ENCODE peak calls at places on chromosome 2, in four cellular contexts. One of them, this sample, is unnamed.

GRCh38 chr2:230328155-230328458 is 1.1 kb downstream of the SP140L start:
- DNase-seq in neural crest cell: no peak
- DNase-seq in GM13977: no peak
- DNase-seq in CD8-positive, alpha-beta T cell: no peak
- DNase-seq in this sample: no peak

GRCh38 chr2:238100821-238101771 is 956 bp downstream of the ESPNL start:
- DNase-seq in neural crest cell: no peak
- DNase-seq in CD8-positive, alpha-beta T cell: no peak
- DNase-seq in GM13977: no peak
- DNase-seq in this sample: no peak

GRCh38 chr2:134845719-134846118 is 7.3 kb downstream of the ACMSD start:
- DNase-seq in GM13977: no peak
- DNase-seq in CD8-positive, alpha-beta T cell: no peak
- DNase-seq in neural crest cell: no peak
- DNase-seq in this sample: peak

GRCh38 chr2:241036397-241036963 is 38.1 kb downstream of the SNED1 start:
- DNase-seq in GM13977: peak
- DNase-seq in neural crest cell: no peak
- DNase-seq in CD8-positive, alpha-beta T cell: peak
- DNase-seq in this sample: peak

GRCh38 chr2:207662203-207662602 is 37.0 kb upstream of the METTL21A start:
- DNase-seq in GM13977: peak
- DNase-seq in neural crest cell: no peak
- DNase-seq in CD8-positive, alpha-beta T cell: no peak
- DNase-seq in this sample: no peak

GRCh38 chr2:15939556-15939853 is 845 bp upstream of the MYCN start:
- DNase-seq in neural crest cell: no peak
- DNase-seq in GM13977: peak
- DNase-seq in CD8-positive, alpha-beta T cell: no peak
- DNase-seq in this sample: no peak

GRCh38 chr2:217761645-217762277 is 241.0 kb downstream of the TNS1 start:
- DNase-seq in neural crest cell: no peak
- DNase-seq in GM13977: no peak
- DNase-seq in CD8-positive, alpha-beta T cell: no peak
- DNase-seq in this sample: no peak

GRCh38 chr2:203853271-203853670 is 14.3 kb upstream of the CTLA4 start:
- DNase-seq in GM13977: no peak
- DNase-seq in CD8-positive, alpha-beta T cell: no peak
- DNase-seq in neural crest cell: no peak
- DNase-seq in this sample: no peak

GRCh38 chr2:130819226-130819914 is 17.3 kb upstream of the ARHGEF4 start:
- DNase-seq in CD8-positive, alpha-beta T cell: no peak
- DNase-seq in GM13977: no peak
- DNase-seq in neural crest cell: no peak
- DNase-seq in this sample: no peak

GRCh38 chr2:12717988-12718661 is 1.4 kb downstream of the TRIB2 start:
- DNase-seq in GM13977: peak
- DNase-seq in neural crest cell: peak
- DNase-seq in CD8-positive, alpha-beta T cell: peak
- DNase-seq in this sample: peak

GRCh38 chr2:11938196-11938595 is 191.8 kb downstream of the LPIN1 start:
- DNase-seq in CD8-positive, alpha-beta T cell: no peak
- DNase-seq in GM13977: no peak
- DNase-seq in neural crest cell: no peak
- DNase-seq in this sample: peak

GRCh38 chr2:238339814-238340213 is 19.5 kb downstream of the TRAF3IP1 start:
- DNase-seq in neural crest cell: no peak
- DNase-seq in GM13977: no peak
- DNase-seq in CD8-positive, alpha-beta T cell: no peak
- DNase-seq in this sample: peak

GRCh38 chr2:191453756-191454155 is 208.6 kb downstream of the MYO1B start:
- DNase-seq in GM13977: no peak
- DNase-seq in neural crest cell: no peak
- DNase-seq in CD8-positive, alpha-beta T cell: no peak
- DNase-seq in this sample: no peak

GRCh38 chr2:230067990-230068657 is 600 bp downstream of the SLC16A14 start:
- DNase-seq in neural crest cell: peak
- DNase-seq in GM13977: peak
- DNase-seq in CD8-positive, alpha-beta T cell: peak
- DNase-seq in this sample: peak

GRCh38 chr2:20635698-20636584 is 15.0 kb downstream of the HS1BP3 start:
- DNase-seq in CD8-positive, alpha-beta T cell: peak
- DNase-seq in GM13977: peak
- DNase-seq in neural crest cell: peak
- DNase-seq in this sample: peak

GRCh38 chr2:64349143-64349530 is 104.8 kb upstream of the LGALSL start:
- DNase-seq in CD8-positive, alpha-beta T cell: no peak
- DNase-seq in GM13977: no peak
- DNase-seq in neural crest cell: no peak
- DNase-seq in this sample: no peak

GRCh38 chr2:10389596-10389995 is 58.5 kb downstream of the ODC1 start:
- DNase-seq in CD8-positive, alpha-beta T cell: no peak
- DNase-seq in neural crest cell: no peak
- DNase-seq in GM13977: no peak
- DNase-seq in this sample: peak

GRCh38 chr2:915979-916378 is 34.7 kb upstream of the SNTG2 start:
- DNase-seq in GM13977: no peak
- DNase-seq in CD8-positive, alpha-beta T cell: no peak
- DNase-seq in neural crest cell: no peak
- DNase-seq in this sample: no peak

GRCh38 chr2:133599813-133600212 is 31.6 kb upstream of the NCKAP5 start:
- DNase-seq in GM13977: no peak
- DNase-seq in neural crest cell: no peak
- DNase-seq in CD8-positive, alpha-beta T cell: no peak
- DNase-seq in this sample: no peak

GRCh38 chr2:163812926-163813520 is 77.2 kb upstream of the FIGN start:
- DNase-seq in CD8-positive, alpha-beta T cell: no peak
- DNase-seq in GM13977: no peak
- DNase-seq in neural crest cell: no peak
- DNase-seq in this sample: no peak

GRCh38 chr2:62137431-62137830 is 58.5 kb upstream of the B3GNT2 start:
- DNase-seq in GM13977: no peak
- DNase-seq in CD8-positive, alpha-beta T cell: no peak
- DNase-seq in neural crest cell: no peak
- DNase-seq in this sample: no peak

GRCh38 chr2:128501022-128501690 is 182.5 kb upstream of the HS6ST1 start:
- DNase-seq in neural crest cell: no peak
- DNase-seq in CD8-positive, alpha-beta T cell: no peak
- DNase-seq in GM13977: no peak
- DNase-seq in this sample: no peak

GRCh38 chr2:206798009-206798408 is 32.6 kb downstream of the FASTKD2 start:
- DNase-seq in neural crest cell: no peak
- DNase-seq in CD8-positive, alpha-beta T cell: no peak
- DNase-seq in GM13977: no peak
- DNase-seq in this sample: no peak

GRCh38 chr2:45889053-45889452 is 237.6 kb downstream of the PRKCE start:
- DNase-seq in neural crest cell: no peak
- DNase-seq in GM13977: peak
- DNase-seq in CD8-positive, alpha-beta T cell: peak
- DNase-seq in this sample: no peak

GRCh38 chr2:26473796-26474195 is 4.1 kb downstream of the OTOF start:
- DNase-seq in GM13977: no peak
- DNase-seq in neural crest cell: no peak
- DNase-seq in CD8-positive, alpha-beta T cell: no peak
- DNase-seq in this sample: no peak

GRCh38 chr2:236360486-236360885 is 96.3 kb upstream of the ASB18 start:
- DNase-seq in CD8-positive, alpha-beta T cell: no peak
- DNase-seq in neural crest cell: no peak
- DNase-seq in GM13977: no peak
- DNase-seq in this sample: no peak

GRCh38 chr2:187702157-187702556 is 147.9 kb upstream of the TFPI start:
- DNase-seq in neural crest cell: no peak
- DNase-seq in GM13977: no peak
- DNase-seq in CD8-positive, alpha-beta T cell: no peak
- DNase-seq in this sample: no peak

GRCh38 chr2:575030-575727 is 102.0 kb downstream of the TMEM18 start:
- DNase-seq in neural crest cell: no peak
- DNase-seq in GM13977: no peak
- DNase-seq in CD8-positive, alpha-beta T cell: no peak
- DNase-seq in this sample: no peak

GRCh38 chr2:170711774-170712652 is 3.1 kb upstream of the SP5 start:
- DNase-seq in CD8-positive, alpha-beta T cell: no peak
- DNase-seq in GM13977: peak
- DNase-seq in neural crest cell: peak
- DNase-seq in this sample: no peak

GRCh38 chr2:128323501-128323931 is 4.8 kb upstream of the HS6ST1 start:
- DNase-seq in GM13977: no peak
- DNase-seq in CD8-positive, alpha-beta T cell: no peak
- DNase-seq in neural crest cell: no peak
- DNase-seq in this sample: no peak

GRCh38 chr2:113407446-113408099 is 29.9 kb upstream of the ZNG1B start:
- DNase-seq in neural crest cell: no peak
- DNase-seq in GM13977: no peak
- DNase-seq in CD8-positive, alpha-beta T cell: no peak
- DNase-seq in this sample: peak
- TF ChIP-seq CTCF in neural crest cell: peak
- TF ChIP-seq CTCF in GM13977: no peak
- TF ChIP-seq CTCF in CD8-positive, alpha-beta T cell: no peak
- TF ChIP-seq CTCF in this sample: peak

GRCh38 chr2:181570833-181571661 is 85.9 kb downstream of the CERKL start:
- DNase-seq in neural crest cell: no peak
- DNase-seq in GM13977: no peak
- DNase-seq in CD8-positive, alpha-beta T cell: no peak
- DNase-seq in this sample: peak

GRCh38 chr2:181575650-181576025 is 81.3 kb downstream of the CERKL start:
- DNase-seq in CD8-positive, alpha-beta T cell: no peak
- DNase-seq in GM13977: no peak
- DNase-seq in neural crest cell: no peak
- DNase-seq in this sample: no peak

GRCh38 chr2:181574321-181574720 is 82.6 kb downstream of the CERKL start:
- DNase-seq in neural crest cell: peak
- DNase-seq in CD8-positive, alpha-beta T cell: no peak
- DNase-seq in GM13977: no peak
- DNase-seq in this sample: no peak

GRCh38 chr2:181575024-181575649 is 81.8 kb downstream of the CERKL start:
- DNase-seq in neural crest cell: no peak
- DNase-seq in CD8-positive, alpha-beta T cell: no peak
- DNase-seq in GM13977: no peak
- DNase-seq in this sample: no peak

DNA sequence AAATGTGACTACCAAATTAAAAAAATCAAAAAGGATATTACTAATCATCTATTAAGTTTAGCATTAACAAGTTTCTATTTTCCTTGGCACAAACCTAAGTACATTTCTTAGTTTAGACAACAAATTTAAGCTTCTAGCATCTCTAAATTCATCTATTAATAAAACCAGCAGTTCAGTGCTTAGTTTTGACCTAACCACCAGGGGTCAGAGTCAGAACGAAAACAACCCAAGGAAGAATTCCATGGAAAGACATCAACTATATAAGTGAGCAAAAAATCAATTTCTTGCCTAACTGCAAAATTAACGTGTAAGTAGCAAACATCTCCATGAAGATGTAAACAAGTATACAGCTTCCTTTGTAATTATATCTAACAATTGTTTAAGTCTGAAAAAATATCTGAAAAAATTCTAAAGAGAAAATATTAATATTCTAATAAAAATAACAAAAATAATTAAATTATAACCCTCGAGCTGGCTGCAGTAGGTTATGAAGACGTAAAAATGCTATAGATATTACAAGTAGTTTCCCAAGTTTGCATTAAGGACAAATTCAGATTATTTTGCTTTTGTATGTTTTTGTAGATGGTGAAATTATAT is 83.7 kb downstream of the CERKL start:
- DNase-seq in GM13977: no peak
- DNase-seq in CD8-positive, alpha-beta T cell: no peak
- DNase-seq in neural crest cell: no peak
- DNase-seq in this sample: peak
- TF ChIP-seq CTCF in GM13977: peak
- TF ChIP-seq CTCF in CD8-positive, alpha-beta T cell: no peak
- TF ChIP-seq CTCF in neural crest cell: peak
- TF ChIP-seq CTCF in this sample: peak

GRCh38 chr2:189581354-189582139 is 961 bp upstream of the SLC40A1 start:
- DNase-seq in CD8-positive, alpha-beta T cell: no peak
- DNase-seq in GM13977: peak
- DNase-seq in neural crest cell: no peak
- DNase-seq in this sample: no peak
- TF ChIP-seq CTCF in CD8-positive, alpha-beta T cell: no peak
- TF ChIP-seq CTCF in GM13977: no peak
- TF ChIP-seq CTCF in neural crest cell: peak
- TF ChIP-seq CTCF in this sample: no peak

GRCh38 chr2:201704536-201704935 is 6.1 kb upstream of the MPP4 start:
- DNase-seq in GM13977: no peak
- DNase-seq in CD8-positive, alpha-beta T cell: no peak
- DNase-seq in neural crest cell: no peak
- DNase-seq in this sample: no peak

GRCh38 chr2:201709747-201710146 is 11.3 kb upstream of the MPP4 start:
- DNase-seq in CD8-positive, alpha-beta T cell: no peak
- DNase-seq in GM13977: no peak
- DNase-seq in neural crest cell: no peak
- DNase-seq in this sample: no peak

GRCh38 chr2:201709049-201709448 is 10.6 kb upstream of the MPP4 start:
- DNase-seq in GM13977: no peak
- DNase-seq in neural crest cell: no peak
- DNase-seq in CD8-positive, alpha-beta T cell: no peak
- DNase-seq in this sample: no peak

GRCh38 chr2:201707142-201707541 is 8.7 kb upstream of the MPP4 start:
- DNase-seq in neural crest cell: no peak
- DNase-seq in GM13977: no peak
- DNase-seq in CD8-positive, alpha-beta T cell: no peak
- DNase-seq in this sample: no peak

DNA sequence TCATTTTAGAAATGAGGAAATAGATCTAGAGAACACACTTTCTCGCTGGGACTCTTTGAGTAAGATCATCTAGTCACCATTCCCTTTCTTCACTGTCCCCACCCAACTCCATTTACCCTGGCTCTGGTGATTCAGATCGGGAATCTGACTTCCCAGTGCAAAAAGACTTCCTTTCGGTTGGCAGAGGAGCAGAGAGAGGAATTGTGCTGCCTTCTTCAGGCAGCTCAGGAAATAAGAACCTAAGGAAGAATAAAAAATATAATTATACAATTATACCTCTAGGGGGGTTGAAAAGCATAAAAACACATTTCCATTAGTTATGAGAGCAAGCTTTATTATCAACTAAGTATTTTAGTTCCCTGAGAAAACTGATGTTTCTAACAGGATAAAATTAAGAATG is 9.3 kb upstream of the MPP4 start:
- DNase-seq in GM13977: no peak
- DNase-seq in neural crest cell: no peak
- DNase-seq in CD8-positive, alpha-beta T cell: no peak
- DNase-seq in this sample: peak
- TF ChIP-seq CTCF in GM13977: no peak
- TF ChIP-seq CTCF in neural crest cell: no peak
- TF ChIP-seq CTCF in CD8-positive, alpha-beta T cell: no peak
- TF ChIP-seq CTCF in this sample: no peak